ENCODE peak calls at places on chromosomes 12 and 14, in six cellular contexts. I, G, S, V, A and U are unnamed samples.

GRCh38 chr14:35963209-35963608 is 137.1 kb downstream of the BRMS1L start:
- DNase-seq in G (no peak), A (no peak), V (no peak), S (no peak), I (no peak), U (no peak)

GRCh38 chr14:88241810-88242209 is 81.3 kb downstream of the KCNK10 start:
- DNase-seq in S (no peak), I (no peak), G (no peak), V (no peak), A (no peak), U (no peak)

GRCh38 chr12:1853716-1854115 is 33.4 kb downstream of the LRTM2 start:
- DNase-seq in V (no peak), G (no peak), A (no peak), S (no peak), I (no peak), U (no peak)

GRCh38 chr12:75120202-75120774 is 89.4 kb downstream of the KCNC2 start:
- DNase-seq in A (no peak), G (no peak), I (no peak), V (no peak), S (no peak), U (no peak)

GRCh38 chr12:15193927-15194326 is 27.3 kb downstream of the RERG start:
- DNase-seq in V (no peak), A (no peak), S (no peak), G (no peak), I (no peak), U (no peak)

GRCh38 chr12:716506-716905 is 35.9 kb upstream of the WNK1 start:
- DNase-seq in I (peak; percentile 68), S (no peak), A (no peak), V (no peak), G (peak; percentile 54), U (no peak)

GRCh38 chr12:52081263-52081733 is 1.8 kb downstream of the SMIM41 start:
- DNase-seq in V (no peak), A (no peak), S (no peak), I (no peak), G (no peak), U (peak; percentile 14)

GRCh38 chr12:58204086-58204485 is 262.7 kb downstream of the ATP23 start:
- DNase-seq in V (no peak), I (peak; percentile 65), G (no peak), A (no peak), S (no peak), U (no peak)

GRCh38 chr12:64699504-64700115 is 59.6 kb downstream of the GNS start:
- DNase-seq in S (no peak), G (no peak), I (no peak), V (no peak), A (no peak), U (no peak)

GRCh38 chr12:60072911-60073310 is 477.1 kb downstream of the SLC16A7 start:
- DNase-seq in A (no peak), G (no peak), V (peak; percentile 56), S (no peak), I (peak; percentile 0), U (no peak)

GRCh38 chr14:22159968-22160367 is 429.1 kb downstream of the DAD1 start:
- DNase-seq in V (no peak), A (no peak), G (no peak), I (no peak), S (no peak), U (no peak)

GRCh38 chr12:117363953-117364486 is 2.6 kb upstream of the NOS1 start:
- DNase-seq in G (no peak), A (no peak), S (no peak), I (no peak), V (no peak), U (no peak)

GRCh38 chr12:115337693-115338543 is 653.9 kb upstream of the TBX3 start:
- DNase-seq in G (no peak), A (peak; percentile 81), S (no peak), V (peak; percentile 76), I (peak; percentile 80), U (peak; percentile 97)

GRCh38 chr12:29752121-29752520 is 31.6 kb downstream of the TMTC1 start:
- DNase-seq in I (no peak), G (no peak), A (no peak), V (no peak), S (no peak), U (no peak)

GRCh38 chr14:38255673-38256357 is at the start of gene CLEC14A:
- DNase-seq in G (no peak), I (no peak), A (no peak), S (peak; percentile 50), V (no peak), U (no peak)